ENCODE peak calls at places on chromosomes 13 and 19, in nine cellular contexts. C is heart left ventricle; J is Panc1; M is ascending aorta; A is IMR-90; L is pancreas; Y is left lung; K is aorta; W is CD8-positive, alpha-beta T cell. X is an unnamed sample. For H3K4me1, the result is how much of the 10 kb centered on the place peaks cover.

GRCh38 chr19:51501594-51502263 is at the start of gene SIGLEC12:
- DNase-seq in C (peak), J (no peak), M (no peak), A (no peak), L (no peak), Y (peak), K (no peak), W (no peak), X (peak)

GRCh38 chr19:19261350-19262189 is 11.5 kb downstream of the TM6SF2 start:
- DNase-seq in C (no peak), J (no peak), M (no peak), A (no peak), L (no peak), Y (peak), K (no peak), W (no peak), X (no peak)

GRCh38 chr19:35533822-35534521 is 716 bp downstream of the GAPDHS start:
- DNase-seq in C (no peak), J (no peak), M (no peak), A (peak), L (no peak), Y (peak), K (no peak), W (peak), X (no peak)

GRCh38 chr19:10173527-10173926 is 21.2 kb downstream of the DNMT1 start:
- DNase-seq in C (no peak), J (no peak), M (no peak), A (peak), L (no peak), Y (peak), K (no peak), W (no peak), X (no peak)

GRCh38 chr19:8702350-8702749 is 3.8 kb upstream of the ACTL9 start:
- DNase-seq in C (no peak), J (no peak), M (no peak), A (no peak), L (no peak), Y (no peak), K (no peak), W (peak), X (no peak)

GRCh38 chr13:48504606-48505369 is 28.1 kb downstream of the RCBTB2 start:
- DNase-seq in C (no peak), J (no peak), M (no peak), A (no peak), L (no peak), Y (no peak), K (no peak), W (no peak), X (no peak)

GRCh38 chr13:42116225-42116624 is 67.8 kb downstream of the DGKH start:
- DNase-seq in C (no peak), J (no peak), M (no peak), A (no peak), L (no peak), Y (no peak), K (no peak), W (no peak), X (no peak)

GRCh38 chr19:6233051-6233826 is 46.5 kb downstream of the MLLT1 start:
- DNase-seq in C (peak), J (no peak), M (no peak), A (peak), L (peak), Y (peak), K (peak), W (no peak), X (peak)

GRCh38 chr13:103140001-103140671 is 73.9 kb upstream of the SLC10A2 start:
- DNase-seq in C (no peak), J (peak), M (no peak), A (no peak), L (no peak), Y (no peak), K (no peak), W (no peak), X (no peak)

GRCh38 chr19:56690668-56691067 is 19.1 kb upstream of the ZNF835 start:
- DNase-seq in C (no peak), J (no peak), M (no peak), A (no peak), L (no peak), Y (no peak), K (no peak), W (no peak), X (no peak)

GRCh38 chr13:49443327-49443688 is 556 bp downstream of the CAB39L start:
- DNase-seq in C (no peak), J (no peak), M (no peak), A (peak), L (no peak), Y (no peak), K (no peak), W (no peak), X (no peak)

GRCh38 chr13:105266615-105267014 is 1268.8 kb downstream of the EFNB2 start:
- DNase-seq in C (no peak), J (no peak), M (no peak), A (no peak), L (no peak), Y (no peak), K (no peak), W (no peak), X (no peak)

GRCh38 chr19:53192771-53193533 is at the start of gene ZNF665:
- DNase-seq in C (peak), J (no peak), M (peak), A (peak), L (peak), Y (peak), K (peak), W (peak), X (peak)

GRCh38 chr19:6530385-6531162 is at the start of gene TNFSF9:
- DNase-seq in C (peak), J (no peak), M (peak), A (peak), L (peak), Y (peak), K (peak), W (peak), X (peak)

GRCh38 chr13:29204651-29205050 is 384.5 kb downstream of the MTUS2 start:
- DNase-seq in C (no peak), J (no peak), M (no peak), A (no peak), L (no peak), Y (peak), K (no peak), W (no peak), X (no peak)

GRCh38 chr19:18468517-18468916 is 30.6 kb upstream of the ISYNA1 start:
- DNase-seq in C (no peak), J (no peak), M (no peak), A (no peak), L (no peak), Y (peak), K (no peak), W (no peak), X (no peak)

GRCh38 chr19:46000497-46001246 is 5.4 kb downstream of the CCDC61 start:
- DNase-seq in C (no peak), J (no peak), M (no peak), A (no peak), L (peak), Y (peak), K (no peak), W (peak), X (peak)

GRCh38 chr19:19139876-19140229 is 1.6 kb upstream of the TMEM161A start:
- DNase-seq in C (no peak), J (no peak), M (no peak), A (no peak), L (no peak), Y (no peak), K (no peak), W (no peak), X (no peak)

GRCh38 chr19:2294377-2295335 is 12.7 kb upstream of the PEAK3 start:
- DNase-seq in C (no peak), J (no peak), M (no peak), A (peak), L (no peak), Y (no peak), K (peak), W (no peak), X (no peak)

GRCh38 chr19:27776020-27776419 is 1436.9 kb downstream of the UQCRFS1 start:
- DNase-seq in C (no peak), J (no peak), M (no peak), A (peak), L (no peak), Y (no peak), K (no peak), W (no peak), X (no peak)

GRCh38 chr19:610071-610800 is 20.6 kb downstream of the HCN2 start:
- DNase-seq in C (no peak), J (no peak), M (no peak), A (no peak), L (no peak), Y (no peak), K (no peak), W (peak), X (no peak)

GRCh38 chr19:47253970-47254369 is 2.4 kb upstream of the CCDC9 start:
- DNase-seq in C (no peak), J (no peak), M (no peak), A (no peak), L (peak), Y (no peak), K (no peak), W (no peak), X (no peak)

GRCh38 chr19:4557971-4558941 is 1.2 kb downstream of the SEMA6B start:
- DNase-seq in C (no peak), J (no peak), M (no peak), A (no peak), L (no peak), Y (peak), K (no peak), W (peak), X (no peak)

GRCh38 chr13:25738342-25738771 is 313.5 kb downstream of the SHISA2 start:
- DNase-seq in C (no peak), J (no peak), M (no peak), A (no peak), L (no peak), Y (no peak), K (no peak), W (no peak), X (no peak)

GRCh38 chr13:101018720-101019119 is 344.1 kb upstream of the TMTC4 start:
- DNase-seq in C (no peak), J (no peak), M (no peak), A (peak), L (no peak), Y (no peak), K (no peak), W (no peak), X (no peak)

GRCh38 chr13:31094331-31095015 is 67.2 kb downstream of the HSPH1 start:
- DNase-seq in C (no peak), J (no peak), M (no peak), A (no peak), L (no peak), Y (no peak), K (no peak), W (no peak), X (no peak)

GRCh38 chr19:32862741-32863140 is 6.8 kb downstream of the SLC7A9 start:
- DNase-seq in C (no peak), J (no peak), M (no peak), A (no peak), L (no peak), Y (no peak), K (no peak), W (no peak), X (no peak)

GRCh38 chr13:40517486-40518311 is 148.7 kb downstream of the FOXO1 start:
- DNase-seq in C (no peak), J (no peak), M (no peak), A (no peak), L (no peak), Y (no peak), K (no peak), W (no peak), X (no peak)

GRCh38 chr19:12769689-12770088 is 5.7 kb downstream of the HOOK2 start:
- DNase-seq in C (no peak), J (no peak), M (no peak), A (no peak), L (no peak), Y (peak), K (no peak), W (peak), X (no peak)

GRCh38 chr19:46081928-46082727 is 41.3 kb upstream of the IGFL4 start:
- DNase-seq in C (no peak), J (no peak), M (no peak), A (peak), L (no peak), Y (no peak), K (no peak), W (no peak), X (no peak)

GRCh38 chr13:73335226-73335625 is 276.4 kb downstream of the KLF5 start:
- DNase-seq in C (no peak), J (peak), M (no peak), A (peak), L (no peak), Y (no peak), K (no peak), W (no peak), X (no peak)

GRCh38 chr13:62171697-62172096 is 756.0 kb upstream of the PCDH20 start:
- DNase-seq in C (no peak), J (no peak), M (no peak), A (no peak), L (no peak), Y (no peak), K (no peak), W (no peak), X (no peak)

GRCh38 chr13:20964904-20965303 is 62.4 kb upstream of the XPO4 start:
- DNase-seq in C (no peak), J (no peak), M (no peak), A (peak), L (no peak), Y (no peak), K (no peak), W (no peak), X (no peak)

GRCh38 chr13:93217701-93218100 is 8.9 kb upstream of the GPC6 start:
- DNase-seq in C (no peak), J (no peak), M (no peak), A (no peak), L (no peak), Y (no peak), K (no peak), W (no peak), X (no peak)

GRCh38 chr19:56317749-56318148 is 3.1 kb upstream of the ZSCAN5A start:
- DNase-seq in C (no peak), J (no peak), M (no peak), A (no peak), L (no peak), Y (no peak), K (no peak), W (no peak), X (no peak)

GRCh38 chr19:19528721-19529490 is at the start of gene YJEFN3:
- DNase-seq in C (peak), J (no peak), M (no peak), A (peak), L (no peak), Y (no peak), K (no peak), W (no peak), X (no peak)

DNA sequence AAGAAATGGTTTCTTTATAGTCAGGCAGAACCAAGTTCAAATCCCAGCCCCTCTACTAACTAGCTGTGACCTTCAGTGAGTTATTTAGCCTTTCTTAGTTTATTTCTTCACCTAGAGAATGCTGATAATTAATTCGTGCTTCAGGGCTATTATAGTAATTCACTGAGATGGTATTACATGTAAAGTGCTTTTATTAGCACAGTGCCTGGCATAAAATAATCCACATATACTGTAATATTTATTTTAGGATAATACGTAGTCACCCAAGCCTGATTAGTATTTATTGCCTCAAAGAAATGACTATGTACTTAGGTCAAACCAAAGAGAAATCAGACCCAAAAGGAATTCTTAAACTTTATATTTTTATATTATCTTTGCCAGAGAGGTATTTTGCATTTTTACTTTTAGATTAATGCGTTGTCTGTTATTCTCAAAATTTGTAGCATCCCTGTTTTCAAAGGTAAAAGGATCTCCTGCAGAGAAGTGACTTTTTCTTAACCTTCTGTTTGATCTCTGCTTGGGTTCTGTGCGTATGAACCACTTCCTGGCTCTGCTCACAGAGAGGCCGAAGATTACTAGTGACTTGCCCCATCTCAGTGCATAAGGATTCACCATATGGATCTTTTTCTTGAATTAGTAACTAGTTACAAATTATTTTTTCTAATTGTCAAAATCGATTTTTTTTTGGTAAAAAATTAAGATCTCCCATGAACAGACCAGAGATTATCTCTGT is 19.7 kb downstream of the UBAC2 start:
- DNase-seq in C (no peak), J (no peak), M (no peak), A (no peak), L (no peak), Y (no peak), K (no peak), W (peak), X (no peak)
- H3K4me1 ChIP-seq in C (under half), J (under half), M (under half), A (under half), L (under half), Y (under half), K (under half), W (half or more), X (half or more)

DNA sequence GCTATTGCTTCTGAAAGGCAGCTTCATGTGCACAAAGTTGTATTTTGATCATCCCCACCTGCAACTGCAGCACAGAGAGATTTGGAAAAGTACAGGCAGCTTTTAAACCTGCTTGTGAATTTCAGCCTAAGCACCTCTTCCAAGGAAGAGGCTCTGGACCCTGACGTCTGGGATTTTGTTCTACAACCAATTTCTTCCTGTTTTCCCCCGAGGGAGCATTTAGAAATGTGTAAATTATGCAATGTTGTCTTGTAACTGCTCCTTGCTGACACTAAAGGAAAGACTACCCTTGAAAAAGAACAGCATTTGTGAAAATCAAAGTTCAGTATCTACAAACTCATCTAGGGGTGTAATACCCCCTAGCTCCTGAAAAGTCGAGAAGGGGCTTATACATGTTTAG is 15.4 kb downstream of the MED26 start:
- DNase-seq in C (no peak), J (no peak), M (no peak), A (no peak), L (no peak), Y (no peak), K (no peak), W (no peak), X (no peak)
- H3K4me1 ChIP-seq in C (under half), J (under half), M (under half), A (under half), L (under half), Y (under half), K (under half), W (under half), X (half or more)

DNA sequence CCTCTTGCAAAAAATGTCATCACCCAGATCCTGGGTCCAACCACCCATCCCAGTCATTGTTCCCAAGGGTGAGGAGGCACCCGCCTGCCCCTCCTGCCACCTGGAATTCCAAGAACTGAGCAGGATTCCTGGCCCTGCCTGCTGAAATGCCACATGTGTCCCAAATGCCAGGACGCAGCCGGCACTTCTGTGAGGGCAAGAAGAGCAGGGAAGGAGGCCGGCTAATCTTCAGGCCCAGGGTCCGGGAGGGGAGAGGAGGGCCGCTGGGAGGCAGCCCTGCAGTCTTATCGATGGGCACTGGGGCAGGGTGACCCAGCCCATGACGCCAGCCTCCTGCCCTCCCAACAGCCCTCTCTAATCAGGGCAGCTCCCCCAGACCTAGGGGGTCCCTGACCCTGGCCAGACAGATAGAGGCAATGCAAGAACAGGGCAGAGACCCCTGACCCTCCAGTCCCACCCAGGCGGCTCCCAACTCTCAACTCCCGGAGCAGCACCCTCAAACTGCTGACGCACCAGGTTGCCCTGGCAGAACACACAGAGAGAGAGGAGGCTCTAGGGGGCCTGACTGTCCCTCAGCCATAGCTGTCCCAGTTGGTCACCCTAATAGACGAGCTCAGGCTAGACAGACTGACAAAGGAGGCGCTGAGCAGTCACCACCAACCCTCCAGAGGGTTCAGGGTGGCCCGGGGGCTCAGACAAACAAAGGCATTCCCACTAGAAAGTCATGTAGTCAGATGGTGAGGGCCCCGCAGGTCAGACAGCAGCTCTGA is 1.5 kb downstream of the MFSD12 start:
- DNase-seq in C (no peak), J (no peak), M (no peak), A (no peak), L (no peak), Y (no peak), K (no peak), W (no peak), X (no peak)
- H3K4me1 ChIP-seq in C (under half), J (under half), M (under half), A (under half), L (under half), Y (under half), K (under half), W (under half), X (under half)

DNA sequence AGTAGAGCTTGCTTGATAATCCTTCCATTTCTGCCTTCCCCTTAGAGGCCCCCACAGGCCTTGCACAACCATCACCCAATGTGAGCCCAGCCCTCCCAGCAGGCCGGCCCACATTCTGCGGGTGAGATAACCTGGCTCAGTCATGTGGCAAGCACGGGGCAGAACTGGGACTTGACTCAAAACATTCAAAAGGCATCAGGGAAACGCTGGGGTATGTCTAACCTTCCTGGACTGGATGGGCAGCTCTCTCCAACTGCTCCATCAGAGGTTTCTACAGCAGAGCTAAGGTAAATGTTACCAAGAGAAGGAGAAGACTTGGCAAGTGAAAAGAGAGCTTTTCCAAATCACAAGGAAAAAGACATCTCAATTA is 24.8 kb downstream of the EPS15L1 start:
- DNase-seq in C (peak), J (no peak), M (peak), A (peak), L (no peak), Y (peak), K (peak), W (peak), X (peak)
- H3K4me1 ChIP-seq in C (half or more), J (under half), M (under half), A (under half), L (under half), Y (under half), K (under half), W (under half), X (half or more)

GRCh38 chr13:99802416-99802815 is 169.2 kb downstream of the ZIC5 start:
- DNase-seq in C (no peak), J (no peak), M (no peak), A (no peak), L (no peak), Y (no peak), K (no peak), W (no peak), X (no peak)
- H3K4me1 ChIP-seq in C (under half), J (under half), M (under half), A (under half), L (under half), Y (under half), K (under half), W (under half), X (under half)

GRCh38 chr13:114131581-114132418 is 623 bp downstream of the RASA3 start:
- DNase-seq in C (no peak), J (no peak), M (no peak), A (no peak), L (peak), Y (peak), K (peak), W (no peak), X (peak)
- H3K4me1 ChIP-seq in C (half or more), J (under half), M (under half), A (under half), L (under half), Y (under half), K (under half), W (half or more), X (half or more)